ENCODE peak calls at places on chromosomes 11 and 22, in nine cellular contexts. One of them, this sample, is unnamed.

GRCh38 chr11:94781822-94782221 is 13.7 kb downstream of the AMOTL1 start:
- DNase-seq in fibroblast of lung: peak
- DNase-seq in hippocampal formation: no peak
- DNase-seq in smooth muscle cell of the brain vasculature: no peak
- DNase-seq in GM19239: no peak
- DNase-seq in stimulated activated CD4-positive, alpha-beta T cell treated with anti-CD3 and anti-CD28 coated beads, TNF-alpha, amount 100 ng/mL, for 1 hour: no peak
- DNase-seq in NCI-H1930: no peak
- DNase-seq in EH: peak
- DNase-seq in BE2C: no peak
- DNase-seq in this sample: no peak

GRCh38 chr22:21044931-21045584 is 688 bp upstream of the LRRC74B start:
- DNase-seq in fibroblast of lung: peak
- DNase-seq in hippocampal formation: no peak
- DNase-seq in smooth muscle cell of the brain vasculature: peak
- DNase-seq in GM19239: no peak
- DNase-seq in stimulated activated CD4-positive, alpha-beta T cell treated with anti-CD3 and anti-CD28 coated beads, TNF-alpha, amount 100 ng/mL, for 1 hour: no peak
- DNase-seq in NCI-H1930: no peak
- DNase-seq in EH: peak
- DNase-seq in BE2C: peak
- DNase-seq in this sample: no peak

GRCh38 chr22:30702856-30703255 is 8.2 kb downstream of the OSBP2 start:
- DNase-seq in fibroblast of lung: no peak
- DNase-seq in hippocampal formation: no peak
- DNase-seq in smooth muscle cell of the brain vasculature: no peak
- DNase-seq in GM19239: no peak
- DNase-seq in stimulated activated CD4-positive, alpha-beta T cell treated with anti-CD3 and anti-CD28 coated beads, TNF-alpha, amount 100 ng/mL, for 1 hour: no peak
- DNase-seq in NCI-H1930: no peak
- DNase-seq in EH: no peak
- DNase-seq in BE2C: no peak
- DNase-seq in this sample: no peak

GRCh38 chr11:106880121-106880520 is 138.2 kb downstream of the GUCY1A2 start:
- DNase-seq in fibroblast of lung: no peak
- DNase-seq in hippocampal formation: no peak
- DNase-seq in smooth muscle cell of the brain vasculature: no peak
- DNase-seq in GM19239: no peak
- DNase-seq in stimulated activated CD4-positive, alpha-beta T cell treated with anti-CD3 and anti-CD28 coated beads, TNF-alpha, amount 100 ng/mL, for 1 hour: no peak
- DNase-seq in NCI-H1930: no peak
- DNase-seq in EH: no peak
- DNase-seq in BE2C: no peak
- DNase-seq in this sample: no peak

GRCh38 chr11:66388746-66389386 is 17.3 kb upstream of the SLC29A2 start:
- DNase-seq in fibroblast of lung: peak
- DNase-seq in hippocampal formation: peak
- DNase-seq in smooth muscle cell of the brain vasculature: peak
- DNase-seq in GM19239: no peak
- DNase-seq in stimulated activated CD4-positive, alpha-beta T cell treated with anti-CD3 and anti-CD28 coated beads, TNF-alpha, amount 100 ng/mL, for 1 hour: peak
- DNase-seq in NCI-H1930: peak
- DNase-seq in EH: peak
- DNase-seq in BE2C: peak
- DNase-seq in this sample: peak

GRCh38 chr11:5809905-5810792 is 1.4 kb downstream of the OR52N2 start:
- DNase-seq in fibroblast of lung: no peak
- DNase-seq in hippocampal formation: no peak
- DNase-seq in smooth muscle cell of the brain vasculature: no peak
- DNase-seq in GM19239: no peak
- DNase-seq in stimulated activated CD4-positive, alpha-beta T cell treated with anti-CD3 and anti-CD28 coated beads, TNF-alpha, amount 100 ng/mL, for 1 hour: no peak
- DNase-seq in NCI-H1930: no peak
- DNase-seq in EH: no peak
- DNase-seq in BE2C: no peak
- DNase-seq in this sample: no peak

GRCh38 chr11:128582496-128583366 is 4.6 kb downstream of the ETS1 start:
- DNase-seq in fibroblast of lung: peak
- DNase-seq in hippocampal formation: no peak
- DNase-seq in smooth muscle cell of the brain vasculature: peak
- DNase-seq in GM19239: no peak
- DNase-seq in stimulated activated CD4-positive, alpha-beta T cell treated with anti-CD3 and anti-CD28 coated beads, TNF-alpha, amount 100 ng/mL, for 1 hour: no peak
- DNase-seq in NCI-H1930: no peak
- DNase-seq in EH: peak
- DNase-seq in BE2C: no peak
- DNase-seq in this sample: no peak

GRCh38 chr11:12693485-12694181 is 19.4 kb downstream of the TEAD1 start:
- DNase-seq in fibroblast of lung: peak
- DNase-seq in hippocampal formation: peak
- DNase-seq in smooth muscle cell of the brain vasculature: peak
- DNase-seq in GM19239: no peak
- DNase-seq in stimulated activated CD4-positive, alpha-beta T cell treated with anti-CD3 and anti-CD28 coated beads, TNF-alpha, amount 100 ng/mL, for 1 hour: no peak
- DNase-seq in NCI-H1930: no peak
- DNase-seq in EH: peak
- DNase-seq in BE2C: no peak
- DNase-seq in this sample: no peak

GRCh38 chr11:36165638-36166389 is 123.4 kb downstream of the COMMD9 start:
- DNase-seq in fibroblast of lung: peak
- DNase-seq in hippocampal formation: no peak
- DNase-seq in smooth muscle cell of the brain vasculature: no peak
- DNase-seq in GM19239: no peak
- DNase-seq in stimulated activated CD4-positive, alpha-beta T cell treated with anti-CD3 and anti-CD28 coated beads, TNF-alpha, amount 100 ng/mL, for 1 hour: no peak
- DNase-seq in NCI-H1930: no peak
- DNase-seq in EH: peak
- DNase-seq in BE2C: peak
- DNase-seq in this sample: no peak

GRCh38 chr11:9760180-9760550 is 96.3 kb downstream of the SWAP70 start:
- DNase-seq in fibroblast of lung: peak
- DNase-seq in hippocampal formation: peak
- DNase-seq in smooth muscle cell of the brain vasculature: peak
- DNase-seq in GM19239: no peak
- DNase-seq in stimulated activated CD4-positive, alpha-beta T cell treated with anti-CD3 and anti-CD28 coated beads, TNF-alpha, amount 100 ng/mL, for 1 hour: no peak
- DNase-seq in NCI-H1930: no peak
- DNase-seq in EH: peak
- DNase-seq in BE2C: no peak
- DNase-seq in this sample: no peak

GRCh38 chr11:66100272-66101037 is 30.4 kb downstream of the PACS1 start:
- DNase-seq in fibroblast of lung: no peak
- DNase-seq in hippocampal formation: peak
- DNase-seq in smooth muscle cell of the brain vasculature: no peak
- DNase-seq in GM19239: peak
- DNase-seq in stimulated activated CD4-positive, alpha-beta T cell treated with anti-CD3 and anti-CD28 coated beads, TNF-alpha, amount 100 ng/mL, for 1 hour: peak
- DNase-seq in NCI-H1930: no peak
- DNase-seq in EH: no peak
- DNase-seq in BE2C: peak
- DNase-seq in this sample: no peak

GRCh38 chr11:103327721-103328120 is 218.5 kb downstream of the DYNC2H1 start:
- DNase-seq in fibroblast of lung: no peak
- DNase-seq in hippocampal formation: no peak
- DNase-seq in smooth muscle cell of the brain vasculature: no peak
- DNase-seq in GM19239: no peak
- DNase-seq in stimulated activated CD4-positive, alpha-beta T cell treated with anti-CD3 and anti-CD28 coated beads, TNF-alpha, amount 100 ng/mL, for 1 hour: no peak
- DNase-seq in NCI-H1930: no peak
- DNase-seq in EH: no peak
- DNase-seq in BE2C: no peak
- DNase-seq in this sample: no peak

GRCh38 chr22:29011200-29011867 is 50.3 kb downstream of the C22orf31 start:
- DNase-seq in fibroblast of lung: no peak
- DNase-seq in hippocampal formation: peak
- DNase-seq in smooth muscle cell of the brain vasculature: no peak
- DNase-seq in GM19239: no peak
- DNase-seq in stimulated activated CD4-positive, alpha-beta T cell treated with anti-CD3 and anti-CD28 coated beads, TNF-alpha, amount 100 ng/mL, for 1 hour: no peak
- DNase-seq in NCI-H1930: no peak
- DNase-seq in EH: no peak
- DNase-seq in BE2C: no peak
- DNase-seq in this sample: no peak

GRCh38 chr11:77086521-77087472 is 15.8 kb upstream of the OMP start:
- DNase-seq in fibroblast of lung: no peak
- DNase-seq in hippocampal formation: no peak
- DNase-seq in smooth muscle cell of the brain vasculature: no peak
- DNase-seq in GM19239: no peak
- DNase-seq in stimulated activated CD4-positive, alpha-beta T cell treated with anti-CD3 and anti-CD28 coated beads, TNF-alpha, amount 100 ng/mL, for 1 hour: no peak
- DNase-seq in NCI-H1930: no peak
- DNase-seq in EH: no peak
- DNase-seq in BE2C: peak
- DNase-seq in this sample: no peak

GRCh38 chr11:65425105-65425970 is 2.7 kb downstream of the NEAT1 start:
- DNase-seq in fibroblast of lung: peak
- DNase-seq in hippocampal formation: no peak
- DNase-seq in smooth muscle cell of the brain vasculature: no peak
- DNase-seq in GM19239: no peak
- DNase-seq in stimulated activated CD4-positive, alpha-beta T cell treated with anti-CD3 and anti-CD28 coated beads, TNF-alpha, amount 100 ng/mL, for 1 hour: no peak
- DNase-seq in NCI-H1930: no peak
- DNase-seq in EH: peak
- DNase-seq in BE2C: no peak
- DNase-seq in this sample: no peak

GRCh38 chr22:50621948-50622722 is 5.8 kb downstream of the ARSA start:
- DNase-seq in fibroblast of lung: no peak
- DNase-seq in hippocampal formation: no peak
- DNase-seq in smooth muscle cell of the brain vasculature: no peak
- DNase-seq in GM19239: no peak
- DNase-seq in stimulated activated CD4-positive, alpha-beta T cell treated with anti-CD3 and anti-CD28 coated beads, TNF-alpha, amount 100 ng/mL, for 1 hour: no peak
- DNase-seq in NCI-H1930: no peak
- DNase-seq in EH: no peak
- DNase-seq in BE2C: no peak
- DNase-seq in this sample: no peak

GRCh38 chr11:6237903-6238302 is 986 bp upstream of the CNGA4 start:
- DNase-seq in fibroblast of lung: no peak
- DNase-seq in hippocampal formation: no peak
- DNase-seq in smooth muscle cell of the brain vasculature: no peak
- DNase-seq in GM19239: no peak
- DNase-seq in stimulated activated CD4-positive, alpha-beta T cell treated with anti-CD3 and anti-CD28 coated beads, TNF-alpha, amount 100 ng/mL, for 1 hour: no peak
- DNase-seq in NCI-H1930: no peak
- DNase-seq in EH: no peak
- DNase-seq in BE2C: no peak
- DNase-seq in this sample: no peak

GRCh38 chr22:38230108-38230825 is 28.5 kb downstream of the MAFF start:
- DNase-seq in fibroblast of lung: peak
- DNase-seq in hippocampal formation: peak
- DNase-seq in smooth muscle cell of the brain vasculature: no peak
- DNase-seq in GM19239: peak
- DNase-seq in stimulated activated CD4-positive, alpha-beta T cell treated with anti-CD3 and anti-CD28 coated beads, TNF-alpha, amount 100 ng/mL, for 1 hour: no peak
- DNase-seq in NCI-H1930: no peak
- DNase-seq in EH: peak
- DNase-seq in BE2C: peak
- DNase-seq in this sample: no peak

GRCh38 chr11:64357904-64358535 is 942 bp upstream of the RPS6KA4 start:
- DNase-seq in fibroblast of lung: no peak
- DNase-seq in hippocampal formation: no peak
- DNase-seq in smooth muscle cell of the brain vasculature: no peak
- DNase-seq in GM19239: no peak
- DNase-seq in stimulated activated CD4-positive, alpha-beta T cell treated with anti-CD3 and anti-CD28 coated beads, TNF-alpha, amount 100 ng/mL, for 1 hour: no peak
- DNase-seq in NCI-H1930: no peak
- DNase-seq in EH: peak
- DNase-seq in BE2C: peak
- DNase-seq in this sample: no peak

GRCh38 chr11:118002541-118003019 is 16.4 kb downstream of the IL10RA start:
- DNase-seq in fibroblast of lung: peak
- DNase-seq in hippocampal formation: no peak
- DNase-seq in smooth muscle cell of the brain vasculature: no peak
- DNase-seq in GM19239: no peak
- DNase-seq in stimulated activated CD4-positive, alpha-beta T cell treated with anti-CD3 and anti-CD28 coated beads, TNF-alpha, amount 100 ng/mL, for 1 hour: peak
- DNase-seq in NCI-H1930: no peak
- DNase-seq in EH: no peak
- DNase-seq in BE2C: no peak
- DNase-seq in this sample: no peak

GRCh38 chr22:28230682-28231081 is 311.6 kb upstream of the PITPNB start:
- DNase-seq in fibroblast of lung: peak
- DNase-seq in hippocampal formation: no peak
- DNase-seq in smooth muscle cell of the brain vasculature: no peak
- DNase-seq in GM19239: no peak
- DNase-seq in stimulated activated CD4-positive, alpha-beta T cell treated with anti-CD3 and anti-CD28 coated beads, TNF-alpha, amount 100 ng/mL, for 1 hour: no peak
- DNase-seq in NCI-H1930: no peak
- DNase-seq in EH: peak
- DNase-seq in BE2C: no peak
- DNase-seq in this sample: no peak

GRCh38 chr22:37560682-37561208 is 465 bp downstream of the CDC42EP1 start:
- DNase-seq in fibroblast of lung: peak
- DNase-seq in hippocampal formation: no peak
- DNase-seq in smooth muscle cell of the brain vasculature: no peak
- DNase-seq in GM19239: no peak
- DNase-seq in stimulated activated CD4-positive, alpha-beta T cell treated with anti-CD3 and anti-CD28 coated beads, TNF-alpha, amount 100 ng/mL, for 1 hour: no peak
- DNase-seq in NCI-H1930: no peak
- DNase-seq in EH: peak
- DNase-seq in BE2C: no peak
- DNase-seq in this sample: no peak

GRCh38 chr11:116207349-116207748 is 565.4 kb downstream of the BUD13 start:
- DNase-seq in fibroblast of lung: no peak
- DNase-seq in hippocampal formation: no peak
- DNase-seq in smooth muscle cell of the brain vasculature: no peak
- DNase-seq in GM19239: no peak
- DNase-seq in stimulated activated CD4-positive, alpha-beta T cell treated with anti-CD3 and anti-CD28 coated beads, TNF-alpha, amount 100 ng/mL, for 1 hour: no peak
- DNase-seq in NCI-H1930: no peak
- DNase-seq in EH: no peak
- DNase-seq in BE2C: peak
- DNase-seq in this sample: no peak

GRCh38 chr22:45896961-45897538 is 79.9 kb downstream of the WNT7B start:
- DNase-seq in fibroblast of lung: no peak
- DNase-seq in hippocampal formation: no peak
- DNase-seq in smooth muscle cell of the brain vasculature: no peak
- DNase-seq in GM19239: no peak
- DNase-seq in stimulated activated CD4-positive, alpha-beta T cell treated with anti-CD3 and anti-CD28 coated beads, TNF-alpha, amount 100 ng/mL, for 1 hour: no peak
- DNase-seq in NCI-H1930: no peak
- DNase-seq in EH: no peak
- DNase-seq in BE2C: peak
- DNase-seq in this sample: no peak

GRCh38 chr22:27438271-27438980 is 363.1 kb downstream of the MN1 start:
- DNase-seq in fibroblast of lung: peak
- DNase-seq in hippocampal formation: no peak
- DNase-seq in smooth muscle cell of the brain vasculature: no peak
- DNase-seq in GM19239: no peak
- DNase-seq in stimulated activated CD4-positive, alpha-beta T cell treated with anti-CD3 and anti-CD28 coated beads, TNF-alpha, amount 100 ng/mL, for 1 hour: no peak
- DNase-seq in NCI-H1930: no peak
- DNase-seq in EH: peak
- DNase-seq in BE2C: peak
- DNase-seq in this sample: no peak

GRCh38 chr11:64388911-64389310 is 29.9 kb downstream of the RPS6KA4 start:
- DNase-seq in fibroblast of lung: no peak
- DNase-seq in hippocampal formation: no peak
- DNase-seq in smooth muscle cell of the brain vasculature: no peak
- DNase-seq in GM19239: no peak
- DNase-seq in stimulated activated CD4-positive, alpha-beta T cell treated with anti-CD3 and anti-CD28 coated beads, TNF-alpha, amount 100 ng/mL, for 1 hour: no peak
- DNase-seq in NCI-H1930: no peak
- DNase-seq in EH: no peak
- DNase-seq in BE2C: no peak
- DNase-seq in this sample: no peak

GRCh38 chr11:35387341-35387982 is 31.9 kb downstream of the SLC1A2 start:
- DNase-seq in fibroblast of lung: no peak
- DNase-seq in hippocampal formation: no peak
- DNase-seq in smooth muscle cell of the brain vasculature: no peak
- DNase-seq in GM19239: no peak
- DNase-seq in stimulated activated CD4-positive, alpha-beta T cell treated with anti-CD3 and anti-CD28 coated beads, TNF-alpha, amount 100 ng/mL, for 1 hour: no peak
- DNase-seq in NCI-H1930: no peak
- DNase-seq in EH: no peak
- DNase-seq in BE2C: no peak
- DNase-seq in this sample: no peak

GRCh38 chr11:8101421-8101820 is 20.4 kb downstream of the TUB start:
- DNase-seq in fibroblast of lung: no peak
- DNase-seq in hippocampal formation: no peak
- DNase-seq in smooth muscle cell of the brain vasculature: no peak
- DNase-seq in GM19239: no peak
- DNase-seq in stimulated activated CD4-positive, alpha-beta T cell treated with anti-CD3 and anti-CD28 coated beads, TNF-alpha, amount 100 ng/mL, for 1 hour: no peak
- DNase-seq in NCI-H1930: no peak
- DNase-seq in EH: no peak
- DNase-seq in BE2C: no peak
- DNase-seq in this sample: no peak